ENCODE peak calls at places on chromosomes 5 and 9, in seven cellular contexts. B is activated CD8-positive, alpha-beta T cell treated with anti-CD3 and anti-CD28 coated beads, Interleukin-2, amount 10 ng/mL, durations not matched to agents 7 days and 5 days; Z is stromal cell of bone marrow; O is sigmoid colon; T is ascending aorta; M is substantia nigra; U is HuH-7. F is an unnamed sample.

GRCh38 chr9:90058364-90058763 is 453.6 kb downstream of the GADD45G start:
- DNase-seq in B (no peak), Z (no peak), O (no peak), T (no peak), M (no peak), U (no peak), F (no peak)

GRCh38 chr5:167578977-167579700 is 712.3 kb upstream of the WWC1 start:
- DNase-seq in B (no peak), Z (peak; percentile 55), O (no peak), T (no peak), M (no peak), U (no peak), F (no peak)

GRCh38 chr9:128180001-128180400 is 11.4 kb downstream of the CIZ1 start:
- DNase-seq in B (no peak), Z (no peak), O (no peak), T (no peak), M (no peak), U (no peak), F (no peak)

GRCh38 chr9:114590328-114590727 is 2.8 kb downstream of the ATP6V1G1 start:
- DNase-seq in B (no peak), Z (no peak), O (no peak), T (no peak), M (no peak), U (no peak), F (no peak)

GRCh38 chr9:106632621-106633020 is 230.3 kb upstream of the ZNF462 start:
- DNase-seq in B (no peak), Z (no peak), O (no peak), T (no peak), M (no peak), U (no peak), F (no peak)

GRCh38 chr5:40089269-40089668 is 590.4 kb upstream of the PTGER4 start:
- DNase-seq in B (no peak), Z (no peak), O (no peak), T (no peak), M (no peak), U (no peak), F (no peak)

GRCh38 chr5:130710596-130710995 is 454.5 kb downstream of the HINT1 start:
- DNase-seq in B (no peak), Z (no peak), O (no peak), T (no peak), M (no peak), U (no peak), F (no peak)

GRCh38 chr5:176533390-176533789 is 3.8 kb downstream of the RNF44 start:
- DNase-seq in B (no peak), Z (no peak), O (no peak), T (no peak), M (no peak), U (no peak), F (no peak)

GRCh38 chr5:78757269-78758053 is 108.9 kb upstream of the LHFPL2 start:
- DNase-seq in B (no peak), Z (peak; percentile 88), O (no peak), T (no peak), M (no peak), U (no peak), F (no peak)

GRCh38 chr5:149117970-149118369 is 23.3 kb upstream of the ABLIM3 start:
- DNase-seq in B (no peak), Z (no peak), O (no peak), T (no peak), M (no peak), U (no peak), F (no peak)

GRCh38 chr9:88258012-88258411 is 119.7 kb upstream of the SPATA31C2 start:
- DNase-seq in B (no peak), Z (peak; percentile 92), O (peak; percentile 77), T (no peak), M (peak; percentile 9), U (no peak), F (no peak)

GRCh38 chr9:129558551-129559505 is 62.1 kb downstream of the C9orf50 start:
- DNase-seq in B (no peak), Z (no peak), O (no peak), T (no peak), M (no peak), U (peak; percentile 87), F (no peak)

GRCh38 chr5:66440202-66440680 is 156.0 kb upstream of the MAST4 start:
- DNase-seq in B (no peak), Z (peak; percentile 95), O (no peak), T (no peak), M (no peak), U (no peak), F (no peak)

GRCh38 chr9:38326122-38326521 is 66.4 kb upstream of the ALDH1B1 start:
- DNase-seq in B (no peak), Z (no peak), O (no peak), T (no peak), M (no peak), U (no peak), F (no peak)

GRCh38 chr9:88514247-88514646 is 20.7 kb upstream of the NXNL2 start:
- DNase-seq in B (no peak), Z (no peak), O (no peak), T (no peak), M (no peak), U (no peak), F (no peak)

GRCh38 chr9:83444110-83444509 is 94.1 kb downstream of the FRMD3 start:
- DNase-seq in B (no peak), Z (peak; percentile 40), O (no peak), T (peak; percentile 74), M (no peak), U (no peak), F (no peak)

GRCh38 chr5:7842531-7842930 is 8.4 kb downstream of the CFAP90 start:
- DNase-seq in B (no peak), Z (no peak), O (no peak), T (no peak), M (no peak), U (no peak), F (no peak)

GRCh38 chr9:693460-694390 is 147.8 kb upstream of the DMRT1 start:
- DNase-seq in B (no peak), Z (peak; percentile 79), O (peak; percentile 93), T (peak; percentile 91), M (peak; percentile 67), U (no peak), F (peak; percentile 47)

GRCh38 chr5:103445426-103446035 is 117.1 kb downstream of the NUDT12 start:
- DNase-seq in B (no peak), Z (no peak), O (no peak), T (no peak), M (no peak), U (no peak), F (no peak)

GRCh38 chr9:127185931-127186781 is 63.7 kb upstream of the ANGPTL2 start:
- DNase-seq in B (no peak), Z (peak; percentile 97), O (peak; percentile 95), T (peak; percentile 98), M (peak; percentile 82), U (no peak), F (no peak)

GRCh38 chr9:14440062-14440461 is 126.1 kb upstream of the NFIB start:
- DNase-seq in B (no peak), Z (no peak), O (no peak), T (no peak), M (no peak), U (no peak), F (no peak)

GRCh38 chr9:130498918-130499698 is 54.3 kb downstream of the ASS1 start:
- DNase-seq in B (no peak), Z (no peak), O (no peak), T (no peak), M (no peak), U (peak; percentile 74), F (no peak)

GRCh38 chr5:129306725-129307124 is 153.4 kb upstream of the ADAMTS19 start:
- DNase-seq in B (no peak), Z (no peak), O (no peak), T (no peak), M (no peak), U (no peak), F (no peak)

GRCh38 chr9:5529683-5530221 is 19.4 kb downstream of the PDCD1LG2 start:
- DNase-seq in B (no peak), Z (no peak), O (no peak), T (no peak), M (no peak), U (no peak), F (no peak)

GRCh38 chr5:143025971-143026370 is 255.8 kb downstream of the ARHGAP26 start:
- DNase-seq in B (no peak), Z (no peak), O (no peak), T (no peak), M (no peak), U (no peak), F (no peak)

F was measured in cerebellar nuclear complex.